ENCODE peak calls at places on chromosomes 2 and 18, in five cellular contexts. V is cardiac muscle cell, H is GM12864, G is psoas muscle, T is fibroblast of mammary gland. F is an unnamed sample.
A peak's percentile ranks its signal among the peaks of the same experiment; 100 is the strongest.

GRCh38 chr2:120548627-120549026 is 187.0 kb upstream of the GLI2 start:
- DNase-seq in V (no peak), G (no peak), T (no peak), H (no peak), F (peak; percentile 26)

GRCh38 chr18:34528177-34528576 is 181.9 kb upstream of the DTNA start:
- DNase-seq in V (no peak), T (no peak), H (no peak), G (no peak), F (no peak)

GRCh38 chr2:24824966-24825882 is 32.0 kb downstream of the CENPO start:
- DNase-seq in G (no peak), V (no peak), T (peak; percentile 36), H (peak; percentile 16), F (no peak)

GRCh38 chr18:35039633-35040032 is 1.6 kb upstream of the MAPRE2 start:
- DNase-seq in V (no peak), H (no peak), G (no peak), T (no peak), F (no peak)

GRCh38 chr18:47075098-47075883 is 39.9 kb upstream of the ELOA2 start:
- DNase-seq in G (no peak), V (peak; percentile 1), H (no peak), T (peak; percentile 30), F (no peak)

GRCh38 chr2:53437371-53437770 is 330.2 kb upstream of the CHAC2 start:
- DNase-seq in V (no peak), H (no peak), G (no peak), T (peak; percentile 15), F (no peak)

GRCh38 chr2:23026671-23027070 is 358.3 kb upstream of the KLHL29 start:
- DNase-seq in H (no peak), G (no peak), V (no peak), T (no peak), F (no peak)

GRCh38 chr2:159094173-159094737 is 125.8 kb downstream of the TANC1 start:
- DNase-seq in V (peak; percentile 93), T (peak; percentile 83), G (peak; percentile 18), H (no peak), F (no peak)

GRCh38 chr2:182598626-182599025 is 117.4 kb upstream of the DNAJC10 start:
- DNase-seq in H (no peak), V (peak; percentile 55), T (no peak), G (no peak), F (no peak)

GRCh38 chr2:48312126-48312525 is 217.8 kb upstream of the STON1 start:
- DNase-seq in H (no peak), G (no peak), T (peak; percentile 61), V (no peak), F (no peak)

GRCh38 chr2:178819147-178819875 is 12.1 kb upstream of the TTN start:
- DNase-seq in V (no peak), H (no peak), T (no peak), G (no peak), F (no peak)

GRCh38 chr2:197930570-197931278 is 126.3 kb downstream of the PLCL1 start:
- DNase-seq in H (no peak), V (no peak), T (no peak), G (no peak), F (no peak)

GRCh38 chr2:33535409-33535808 is 59.0 kb downstream of the RASGRP3 start:
- DNase-seq in V (no peak), H (no peak), G (peak; percentile 25), T (no peak), F (no peak)

GRCh38 chr2:46800218-46800617 is 115.4 kb downstream of the MCFD2 start:
- DNase-seq in T (peak; percentile 65), G (no peak), H (no peak), V (no peak), F (no peak)

GRCh38 chr2:233820766-233821105 is 33.6 kb downstream of the HJURP start:
- DNase-seq in T (no peak), G (no peak), V (no peak), H (no peak), F (peak; percentile 50)

GRCh38 chr18:6281874-6282273 is 132.8 kb downstream of the L3MBTL4 start:
- DNase-seq in G (no peak), T (no peak), H (no peak), V (no peak), F (no peak)

GRCh38 chr2:170393861-170394498 is 216.0 kb downstream of the MYO3B start:
- DNase-seq in H (no peak), T (no peak), G (no peak), V (no peak), F (no peak)

GRCh38 chr2:170391018-170391417 is 213.1 kb downstream of the MYO3B start:
- DNase-seq in T (no peak), V (no peak), G (no peak), H (no peak), F (no peak)

GRCh38 chr2:170396799-170397459 is 219.0 kb downstream of the MYO3B start:
- DNase-seq in G (no peak), T (peak; percentile 42), H (no peak), V (peak; percentile 19), F (no peak)

DNA sequence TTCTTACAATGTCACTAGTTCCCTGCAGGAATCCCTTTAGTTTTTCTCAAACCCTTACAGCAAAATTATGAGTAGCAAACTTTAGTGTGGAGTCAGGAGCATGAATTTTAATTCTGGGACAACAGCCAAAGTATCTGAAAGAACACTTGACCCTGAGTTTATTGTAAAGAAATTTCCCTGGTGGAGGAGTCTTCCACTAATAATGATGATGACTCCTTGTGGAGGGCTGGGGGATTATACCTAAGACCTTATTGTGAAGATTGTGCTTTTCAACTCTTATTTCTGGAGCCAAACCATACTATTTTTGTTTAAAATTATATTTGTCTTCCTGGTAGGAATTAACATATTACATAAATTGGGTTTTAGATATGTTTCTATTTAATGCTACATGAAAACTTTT is 217.0 kb downstream of the MYO3B start:
- DNase-seq in T (no peak), G (no peak), V (peak; percentile 6), H (no peak), F (no peak)
- TF ChIP-seq CTCF in T (no peak), G (no peak), V (peak; percentile 10), H (no peak), F (peak; percentile 22)

DNA sequence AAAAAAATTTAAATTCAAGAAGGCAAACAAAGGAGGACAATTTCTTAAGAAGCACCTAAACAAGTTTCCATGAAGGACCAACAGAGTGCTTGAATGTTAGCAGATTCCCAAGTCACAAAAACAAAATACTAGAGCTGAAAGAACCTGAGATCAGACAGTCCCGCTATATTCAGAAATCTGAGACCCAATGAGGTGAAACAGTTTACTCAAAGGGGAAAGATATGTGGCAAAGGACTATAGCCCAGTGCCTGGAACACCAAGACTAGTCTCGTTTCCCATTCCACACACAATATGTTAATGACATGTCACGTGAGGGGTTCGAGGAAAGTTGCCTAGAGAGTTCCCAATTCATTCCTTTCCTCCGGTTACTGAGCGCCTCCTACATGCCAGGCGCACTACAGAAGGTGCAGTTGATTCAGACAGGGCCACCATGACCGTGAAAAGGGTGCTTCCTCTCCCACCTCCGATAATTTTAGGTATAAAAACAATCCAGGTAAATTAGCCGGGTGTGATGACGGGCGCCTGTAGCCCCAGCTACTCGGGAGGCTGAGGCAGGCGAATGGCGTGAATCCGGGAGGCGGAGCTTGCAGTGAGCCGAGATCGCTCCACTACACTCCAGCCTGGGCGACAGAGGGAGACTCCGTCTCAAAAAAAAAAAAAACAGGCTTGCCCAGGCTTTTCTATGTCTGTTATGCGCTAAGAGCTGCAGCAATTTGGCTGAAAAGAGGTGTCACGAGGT is 617 bp downstream of the SRBD1 start:
- DNase-seq in H (no peak), V (peak; percentile 73), T (peak; percentile 72), G (peak; percentile 22), F (no peak)
- TF ChIP-seq CTCF in H (peak; percentile 9), V (peak; percentile 44), T (peak; percentile 46), G (peak; percentile 14), F (peak; percentile 79)

DNA sequence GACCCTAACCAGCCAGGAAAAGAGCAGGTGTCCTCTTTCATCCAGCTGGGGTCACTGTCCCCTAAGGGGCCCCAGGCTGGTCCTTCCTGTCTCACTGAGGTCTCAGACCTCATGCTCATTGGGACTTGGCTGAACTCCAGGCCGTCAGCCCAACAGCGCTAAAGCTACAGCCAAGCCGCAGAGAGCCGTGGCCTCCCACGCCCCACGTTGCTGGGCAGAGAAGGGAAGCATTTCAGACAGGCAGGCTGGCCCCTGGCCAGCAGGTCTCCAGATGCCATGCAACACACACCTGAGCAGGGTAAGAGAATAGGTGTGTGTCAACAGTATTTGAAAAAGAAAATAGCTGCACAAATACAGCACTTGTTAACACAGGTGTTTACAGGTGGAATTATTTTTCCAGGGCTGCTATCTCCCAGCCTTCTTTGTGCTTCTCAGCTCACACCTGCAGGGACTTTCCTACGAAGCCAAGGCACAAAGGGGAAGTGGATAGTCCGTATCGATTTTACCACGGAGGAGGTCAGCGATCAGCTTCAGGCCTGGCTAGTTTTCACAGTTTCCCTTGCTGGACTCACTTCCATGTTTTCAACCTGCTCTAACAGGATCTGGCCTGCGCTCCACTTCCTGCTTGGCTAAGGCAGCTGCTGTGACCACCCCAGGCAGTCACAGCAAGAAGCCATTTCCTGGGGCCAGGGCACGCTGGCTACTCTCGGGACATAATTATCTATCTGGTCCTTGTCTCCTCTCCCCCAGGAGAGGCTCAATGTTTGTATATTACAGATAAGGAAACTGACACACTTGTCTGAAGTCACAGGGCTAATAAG is 156.1 kb upstream of the ID2 start:
- DNase-seq in V (peak; percentile 71), H (peak; percentile 58), G (peak; percentile 66), T (peak; percentile 26), F (no peak)
- TF ChIP-seq CTCF in V (peak; percentile 19), H (peak; percentile 42), G (no peak), T (no peak), F (peak; percentile 26)

GRCh38 chr2:27441226-27441926 is 805 bp upstream of the KRTCAP3 start:
- DNase-seq in H (no peak), G (no peak), V (no peak), T (no peak), F (no peak)

GRCh38 chr2:27442981-27443323 is 771 bp downstream of the KRTCAP3 start:
- DNase-seq in H (no peak), G (peak; percentile 24), V (no peak), T (no peak), F (no peak)

GRCh38 chr2:27442282-27442980 is at the start of gene KRTCAP3:
- DNase-seq in V (no peak), H (no peak), T (no peak), G (peak; percentile 21), F (no peak)

GRCh38 chr2:27445155-27445554 is 3.0 kb downstream of the KRTCAP3 start:
- DNase-seq in G (no peak), T (no peak), V (no peak), H (no peak), F (no peak)

DNA sequence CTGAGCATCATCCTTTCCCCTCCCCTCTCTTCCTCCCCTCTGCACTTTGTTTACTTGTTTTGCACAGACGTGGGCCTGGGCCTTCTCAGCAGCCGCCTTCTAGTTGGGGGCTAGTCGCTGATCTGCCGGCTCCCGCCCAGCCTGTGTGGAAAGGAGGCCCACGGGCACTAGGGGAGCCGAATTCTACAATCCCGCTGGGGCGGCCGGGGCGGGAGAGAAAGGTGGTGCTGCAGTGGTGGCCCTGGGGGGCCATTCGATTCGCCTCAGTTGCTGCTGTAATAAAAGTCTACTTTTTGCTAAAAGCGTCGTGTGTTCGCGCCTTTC is 261 bp upstream of the KRTCAP3 start:
- DNase-seq in V (no peak), T (no peak), H (no peak), G (no peak), F (no peak)
- TF ChIP-seq CTCF in V (no peak), T (no peak), H (no peak), G (no peak), F (no peak)

DNA sequence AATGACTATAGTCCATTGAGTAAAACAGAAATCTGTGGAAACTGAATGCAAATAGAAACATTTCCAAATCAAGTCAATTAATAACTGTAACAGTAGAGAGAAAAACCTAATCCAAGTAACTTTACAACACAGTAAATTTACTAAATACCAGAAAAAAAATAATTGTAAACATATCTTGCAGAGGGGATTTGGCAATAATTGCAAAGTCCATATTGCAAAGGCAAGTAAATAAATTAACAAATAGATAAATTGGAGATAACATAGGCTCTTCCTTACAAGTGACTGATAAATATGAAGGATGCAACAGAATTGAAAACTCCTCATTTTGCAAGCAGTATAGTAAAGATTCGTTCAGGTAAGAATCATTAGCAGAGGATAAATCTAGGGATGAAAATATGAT is 65.0 kb downstream of the SMC6 start:
- DNase-seq in G (no peak), T (no peak), V (no peak), H (no peak), F (no peak)
- TF ChIP-seq CTCF in G (no peak), T (no peak), V (no peak), H (no peak), F (no peak)

F was measured in chondrocyte.